ENCODE peak calls at places on chromosome 2, in six cellular contexts. S is tibial artery, P is AG10803, I is BJ, W is GM10248, V is D721Med. Q is an unnamed sample.
A peak's percentile ranks its signal among the peaks of the same experiment; 100 is the strongest.

GRCh38 chr2:205276071-205276777 is 406.1 kb upstream of the NRP2 start:
- DNase-seq in P (peak; percentile 35), V (no peak), I (no peak), W (no peak), S (no peak), Q (no peak)

GRCh38 chr2:150806336-150806735 is 318.9 kb upstream of the RND3 start:
- DNase-seq in W (no peak), I (no peak), V (no peak), S (no peak), P (no peak), Q (no peak)

GRCh38 chr2:33409417-33409955 is 67.0 kb upstream of the RASGRP3 start:
- DNase-seq in V (no peak), P (no peak), I (no peak), S (no peak), W (no peak), Q (no peak)

GRCh38 chr2:106995560-106995959 is 109.6 kb upstream of the ST6GAL2 start:
- DNase-seq in W (no peak), I (no peak), S (no peak), V (no peak), P (peak; percentile 42), Q (no peak)

GRCh38 chr2:119748135-119748534 is 11.6 kb upstream of the PTPN4 start:
- DNase-seq in V (no peak), P (no peak), I (no peak), W (no peak), S (no peak), Q (no peak)

GRCh38 chr2:68391099-68391498 is 26.0 kb downstream of the PLEK start:
- DNase-seq in W (no peak), I (no peak), V (no peak), P (no peak), S (no peak), Q (no peak)

GRCh38 chr2:238129166-238130010 is 9.1 kb upstream of the KLHL30 start:
- DNase-seq in W (no peak), P (no peak), S (no peak), I (no peak), V (no peak), Q (no peak)

GRCh38 chr2:134080759-134081158 is 173.1 kb upstream of the MGAT5 start:
- DNase-seq in S (no peak), I (no peak), W (no peak), P (no peak), V (no peak), Q (no peak)

GRCh38 chr2:190940451-190940850 is 59.8 kb downstream of the GLS start:
- DNase-seq in P (no peak), S (no peak), V (no peak), W (no peak), I (no peak), Q (no peak)

GRCh38 chr2:964567-964966 is 13.9 kb downstream of the SNTG2 start:
- DNase-seq in I (no peak), P (no peak), W (no peak), V (no peak), S (no peak), Q (no peak)

GRCh38 chr2:35347561-35347960 is 1008.0 kb upstream of the CRIM1 start:
- DNase-seq in S (no peak), I (no peak), V (no peak), P (no peak), W (no peak), Q (no peak)

GRCh38 chr2:35337922-35338321 is 1017.7 kb upstream of the CRIM1 start:
- DNase-seq in W (no peak), I (no peak), P (no peak), V (no peak), S (no peak), Q (no peak)

GRCh38 chr2:35343135-35343534 is 1012.4 kb upstream of the CRIM1 start:
- DNase-seq in P (no peak), V (no peak), I (no peak), S (no peak), W (no peak), Q (no peak)
- TF ChIP-seq CTCF in P (no peak), V (no peak), I (no peak), S (no peak), W (no peak), Q (no peak)

DNA sequence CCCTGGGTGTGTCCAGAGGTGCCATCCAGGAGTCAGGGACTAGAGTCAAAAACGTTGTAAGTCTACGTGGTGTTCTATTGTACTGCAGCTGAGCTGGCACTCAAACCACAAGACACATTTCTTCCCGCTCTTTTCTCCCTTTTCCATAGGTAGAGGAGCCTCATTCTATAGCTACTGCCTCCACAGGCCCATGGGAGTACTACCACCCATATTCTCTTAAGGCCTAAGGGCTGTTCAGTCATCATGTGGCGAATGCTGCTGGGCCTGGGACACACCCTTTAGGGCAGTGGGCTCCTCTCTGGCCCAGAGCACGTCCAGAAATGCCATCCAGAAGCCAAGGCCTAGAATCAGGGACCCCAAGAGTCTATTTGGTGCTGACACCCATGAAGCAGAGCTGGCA is 1271.7 kb downstream of the CNTNAP5 start:
- DNase-seq in S (no peak), W (no peak), I (no peak), V (no peak), P (no peak), Q (no peak)
- TF ChIP-seq CTCF in S (no peak), W (no peak), I (no peak), V (no peak), P (no peak), Q (no peak)

DNA sequence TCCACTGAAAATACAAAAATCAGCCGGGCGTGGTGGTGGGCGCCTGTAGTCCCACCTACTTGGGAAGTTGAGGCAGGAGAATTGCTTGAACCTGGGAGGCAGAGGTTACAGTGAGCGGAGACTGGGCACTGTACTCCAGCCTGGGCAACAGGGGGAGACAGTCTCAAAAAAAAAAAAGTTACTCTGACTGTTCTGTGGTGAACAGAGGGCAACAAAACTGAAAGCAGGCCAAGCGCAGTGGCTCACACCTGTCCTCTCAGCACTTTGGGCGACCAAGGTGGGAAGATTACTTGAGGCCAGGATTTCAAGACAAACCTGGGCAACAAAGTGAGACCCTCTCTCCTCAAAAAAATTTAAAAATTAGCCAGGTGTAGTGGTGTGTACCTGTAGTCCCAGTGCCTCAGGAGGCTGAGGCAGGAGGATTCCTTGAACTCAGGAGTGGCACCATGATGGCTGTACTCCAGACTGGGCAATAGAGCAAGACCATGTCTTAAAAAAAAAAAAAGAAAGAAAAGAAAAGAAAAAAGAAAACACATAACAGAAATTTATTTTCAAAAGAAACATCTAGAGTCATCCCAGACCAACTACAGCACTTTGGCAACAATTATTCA is 13.6 kb upstream of the RTN4 start:
- DNase-seq in W (no peak), I (no peak), V (no peak), S (no peak), P (no peak), Q (peak; percentile 11)
- TF ChIP-seq CTCF in W (no peak), I (no peak), V (peak; percentile 29), S (no peak), P (no peak), Q (no peak)

GRCh38 chr2:178123163-178123562 is 10.9 kb downstream of the RBM45 start:
- DNase-seq in S (no peak), I (no peak), V (no peak), P (no peak), W (no peak), Q (no peak)
- TF ChIP-seq CTCF in S (no peak), I (no peak), V (no peak), P (no peak), W (no peak), Q (no peak)

GRCh38 chr2:44623622-44624351 is 262.0 kb downstream of the CAMKMT start:
- DNase-seq in W (no peak), S (no peak), P (no peak), I (no peak), V (no peak), Q (no peak)

GRCh38 chr2:44616616-44617266 is 255.0 kb downstream of the CAMKMT start:
- DNase-seq in S (no peak), V (no peak), I (no peak), W (peak; percentile 57), P (no peak), Q (peak; percentile 24)

GRCh38 chr2:44615950-44616518 is 254.3 kb downstream of the CAMKMT start:
- DNase-seq in I (no peak), P (peak; percentile 1), W (no peak), S (no peak), V (no peak), Q (no peak)

GRCh38 chr2:44618378-44619023 is 256.8 kb downstream of the CAMKMT start:
- DNase-seq in P (no peak), V (no peak), S (no peak), W (no peak), I (no peak), Q (no peak)

GRCh38 chr2:44620189-44620990 is 258.6 kb downstream of the CAMKMT start:
- DNase-seq in I (no peak), W (no peak), V (no peak), P (no peak), S (no peak), Q (no peak)
- TF ChIP-seq CTCF in I (no peak), W (no peak), V (no peak), P (no peak), S (no peak), Q (no peak)

DNA sequence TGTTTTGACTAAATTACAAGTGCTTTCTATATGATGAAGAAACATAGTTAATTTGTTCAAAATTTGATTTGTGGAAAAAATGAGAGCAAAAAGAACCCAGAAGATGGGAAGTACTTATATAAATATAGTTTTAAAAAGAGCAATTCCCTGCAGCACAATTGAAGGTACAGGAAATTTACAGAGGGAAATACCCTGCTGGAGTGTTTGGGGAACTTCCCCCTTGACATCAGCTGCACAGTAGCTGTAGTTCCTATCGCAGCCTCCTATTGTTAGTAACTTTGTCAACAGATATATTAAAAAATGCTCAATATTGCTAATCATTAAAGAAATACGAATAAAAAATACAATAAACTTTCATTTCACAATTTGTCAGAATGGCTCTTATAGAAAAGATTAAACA is 1118.8 kb upstream of the ZEB2 start:
- DNase-seq in S (no peak), P (no peak), V (no peak), W (peak; percentile 9), I (no peak), Q (no peak)
- TF ChIP-seq CTCF in S (no peak), P (no peak), V (no peak), W (no peak), I (no peak), Q (no peak)

Q was measured in activated CD8-positive, alpha-beta T cell treated with anti-CD3 and anti-CD28 coated beads for 36 hours.